ENCODE peak calls at places on chromosomes 13 and 19, in four cellular contexts. F is HepG2, V is K562, E is GM12878. B is an unnamed sample.

GRCh38 chr13:74288361-74288911 is 154.2 kb upstream of the KLF12 start:
- DNase-seq in F (no peak), V (no peak), E (no peak), B (no peak)

GRCh38 chr13:72953391-72953960 is 105.3 kb upstream of the KLF5 start:
- DNase-seq in F (no peak), V (no peak), E (no peak), B (no peak)

GRCh38 chr13:46359731-46360130 is 27.3 kb downstream of the RUBCNL start:
- DNase-seq in F (no peak), V (no peak), E (no peak), B (no peak)

GRCh38 chr13:73945871-73946270 is 188.3 kb downstream of the KLF12 start:
- DNase-seq in F (no peak), V (no peak), E (no peak), B (no peak)

GRCh38 chr19:20776083-20777076 is at the start of gene ZNF66:
- DNase-seq in F (peak), V (peak), E (peak), B (no peak)

GRCh38 chr13:33494596-33495214 is 209.2 kb upstream of the STARD13 start:
- DNase-seq in F (peak), V (peak), E (no peak), B (peak)

GRCh38 chr13:28337196-28338045 is 157.5 kb downstream of the FLT1 start:
- DNase-seq in F (no peak), V (no peak), E (no peak), B (no peak)

GRCh38 chr19:54282706-54283105 is 1.8 kb upstream of the LILRB2 start:
- DNase-seq in F (no peak), V (no peak), E (no peak), B (no peak)

GRCh38 chr19:29942404-29943261 is 594 bp downstream of the URI1 start:
- DNase-seq in F (peak), V (no peak), E (no peak), B (no peak)

GRCh38 chr19:16244091-16244490 is 46.4 kb downstream of the AP1M1 start:
- DNase-seq in F (no peak), V (no peak), E (no peak), B (no peak)

GRCh38 chr13:32134241-32134801 is 102.7 kb downstream of the FRY start:
- DNase-seq in F (no peak), V (no peak), E (no peak), B (no peak)

GRCh38 chr19:16896913-16897571 is 8.2 kb downstream of the F2RL3 start:
- DNase-seq in F (peak), V (peak), E (peak), B (peak)

GRCh38 chr13:66218583-66218982 is 1011.6 kb downstream of the PCDH9 start:
- DNase-seq in F (no peak), V (no peak), E (no peak), B (no peak)

GRCh38 chr19:14375055-14375581 is 6.1 kb upstream of the ADGRE5 start:
- DNase-seq in F (no peak), V (peak), E (no peak), B (no peak)

GRCh38 chr13:38349386-38350113 is at the start of gene UFM1:
- DNase-seq in F (peak), V (peak), E (peak), B (peak)

GRCh38 chr13:24706886-24707585 is 26.8 kb downstream of the ATP12A start:
- DNase-seq in F (no peak), V (no peak), E (no peak), B (no peak)

GRCh38 chr13:41492432-41493267 is 35.3 kb downstream of the RGCC start:
- DNase-seq in F (no peak), V (no peak), E (no peak), B (no peak)

GRCh38 chr19:52170863-52171320 is 529 bp downstream of the ZNF836 start:
- DNase-seq in F (no peak), V (no peak), E (no peak), B (no peak)

GRCh38 chr13:46202956-46203355 is 8.8 kb upstream of the LRRC63 start:
- DNase-seq in F (no peak), V (no peak), E (no peak), B (no peak)

GRCh38 chr19:18310118-18310909 is 12.6 kb downstream of the LSM4 start:
- DNase-seq in F (no peak), V (peak), E (no peak), B (no peak)

GRCh38 chr19:49795615-49796014 is 17.5 kb downstream of the FUZ start:
- DNase-seq in F (no peak), V (no peak), E (no peak), B (no peak)

GRCh38 chr13:23146811-23147245 is 34.0 kb upstream of the SGCG start:
- DNase-seq in F (no peak), V (no peak), E (no peak), B (no peak)

GRCh38 chr13:68027311-68027710 is 797.2 kb upstream of the PCDH9 start:
- DNase-seq in F (no peak), V (no peak), E (no peak), B (no peak)

GRCh38 chr19:12095111-12095790 is 30.7 kb downstream of the ZNF844 start:
- DNase-seq in F (no peak), V (no peak), E (no peak), B (no peak)

GRCh38 chr13:66644855-66645460 is 585.2 kb downstream of the PCDH9 start:
- DNase-seq in F (no peak), V (no peak), E (no peak), B (no peak)

GRCh38 chr19:58555920-58556632 is 1.2 kb upstream of the CHMP2A start:
- DNase-seq in F (no peak), V (no peak), E (no peak), B (no peak)

GRCh38 chr19:39303373-39304184 is 7.4 kb downstream of the IFNL1 start:
- DNase-seq in F (peak), V (no peak), E (no peak), B (no peak)

GRCh38 chr19:19446655-19447437 is 41.4 kb downstream of the GATAD2A start:
- DNase-seq in F (no peak), V (no peak), E (no peak), B (no peak)
- TF ChIP-seq SRF in F (no peak), V (no peak), E (no peak), B (no peak)

GRCh38 chr19:32438751-32439150 is 33.2 kb downstream of the DPY19L3 start:
- DNase-seq in F (no peak), V (no peak), E (no peak), B (no peak)

GRCh38 chr19:32437096-32437495 is 31.5 kb downstream of the DPY19L3 start:
- DNase-seq in F (no peak), V (no peak), E (no peak), B (no peak)

GRCh38 chr19:32442650-32443049 is 37.1 kb downstream of the DPY19L3 start:
- DNase-seq in F (no peak), V (no peak), E (no peak), B (no peak)

GRCh38 chr19:32436692-32437091 is 31.1 kb downstream of the DPY19L3 start:
- DNase-seq in F (no peak), V (no peak), E (no peak), B (no peak)
- TF ChIP-seq JUND in F (no peak), V (no peak), E (no peak), B (no peak)

GRCh38 chr13:93226623-93227279 is at the start of gene GPC6:
- DNase-seq in F (peak), V (peak), E (no peak), B (no peak)
- TF ChIP-seq REST in F (no peak), V (no peak), E (no peak), B (no peak)

GRCh38 chr19:4929186-4929585 is 19.9 kb downstream of the UHRF1 start:
- DNase-seq in F (no peak), V (no peak), E (no peak), B (no peak)
- TF ChIP-seq SRF in F (no peak), V (no peak), E (no peak), B (no peak)

GRCh38 chr19:674282-675151 is 1.7 kb upstream of the FSTL3 start:
- DNase-seq in F (peak), V (no peak), E (no peak), B (no peak)
- TF ChIP-seq JUND in F (no peak), V (no peak), E (no peak), B (no peak)

GRCh38 chr19:3658004-3658822 is 31.6 kb upstream of the CACTIN start:
- DNase-seq in F (no peak), V (no peak), E (no peak), B (no peak)
- TF ChIP-seq REST in F (no peak), V (no peak), E (no peak), B (no peak)

DNA sequence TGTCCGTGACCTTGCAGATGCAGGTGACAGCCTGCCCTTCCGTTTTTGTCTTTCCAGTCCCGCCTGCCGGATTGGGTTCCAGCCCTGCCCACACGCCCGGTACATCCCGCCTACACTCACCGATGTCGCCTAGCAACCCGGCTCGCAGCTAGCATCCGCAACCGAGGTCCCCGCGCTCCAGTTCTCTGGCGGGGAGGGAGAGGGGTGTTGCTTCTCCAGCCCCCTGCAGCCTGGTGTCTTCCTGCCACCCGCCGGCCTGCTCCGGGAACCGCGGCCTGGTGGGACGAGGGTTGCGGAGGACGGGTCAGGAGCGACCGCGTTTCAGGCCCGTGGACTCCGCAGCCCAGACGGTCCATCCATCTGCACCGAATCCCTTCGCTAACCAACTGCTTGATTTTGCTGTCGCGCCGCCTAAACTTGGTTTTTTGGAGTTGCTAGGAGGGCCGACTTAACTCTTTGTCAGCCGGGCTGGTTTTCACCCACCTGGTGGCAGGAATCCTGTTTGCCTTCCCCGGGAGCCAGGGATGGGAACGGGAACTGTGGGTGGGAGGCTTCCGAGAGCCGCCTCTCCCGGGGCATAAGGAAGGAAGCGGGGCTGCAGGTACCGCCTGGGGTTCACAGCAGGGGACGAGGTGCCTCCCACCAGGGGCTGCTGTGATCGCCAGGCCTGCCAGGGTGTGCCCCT is 15.4 kb upstream of the MATK start:
- DNase-seq in F (no peak), V (peak), E (no peak), B (no peak)
- TF ChIP-seq SRF in F (no peak), V (no peak), E (no peak), B (no peak)